ENCODE peak calls at places on chromosomes 13 and 19, in five cellular contexts. One of them, this sample, is unnamed.
A peak's percentile ranks its signal among the peaks of the same experiment; 100 is the strongest.

GRCh38 chr19:50844296-50844935 is 10.3 kb upstream of the KLK3 start:
- DNase-seq in lung microvascular endothelial cell: no peak
- DNase-seq in B cell: no peak
- DNase-seq in substantia nigra: no peak
- DNase-seq in right cardiac atrium: no peak
- DNase-seq in this sample: no peak

GRCh38 chr19:14089412-14089661 is 1.2 kb downstream of the SAMD1 start:
- DNase-seq in lung microvascular endothelial cell: peak; percentile 41
- DNase-seq in B cell: no peak
- DNase-seq in substantia nigra: no peak
- DNase-seq in right cardiac atrium: no peak
- DNase-seq in this sample: peak; percentile 64

GRCh38 chr19:48872884-48873475 is 759 bp downstream of the PPP1R15A start:
- DNase-seq in lung microvascular endothelial cell: peak; percentile 96
- DNase-seq in B cell: peak; percentile 74
- DNase-seq in substantia nigra: no peak
- DNase-seq in right cardiac atrium: peak; percentile 89
- DNase-seq in this sample: peak; percentile 94

GRCh38 chr13:70960841-70961443 is 852.7 kb upstream of the KLHL1 start:
- DNase-seq in lung microvascular endothelial cell: peak; percentile 29
- DNase-seq in B cell: no peak
- DNase-seq in substantia nigra: no peak
- DNase-seq in right cardiac atrium: no peak
- DNase-seq in this sample: peak; percentile 5

GRCh38 chr13:108508263-108508662 is 121.1 kb upstream of the MYO16 start:
- DNase-seq in lung microvascular endothelial cell: no peak
- DNase-seq in B cell: no peak
- DNase-seq in substantia nigra: no peak
- DNase-seq in right cardiac atrium: no peak
- DNase-seq in this sample: no peak

GRCh38 chr13:33711441-33711840 is 106.5 kb upstream of the RFC3 start:
- DNase-seq in lung microvascular endothelial cell: no peak
- DNase-seq in B cell: no peak
- DNase-seq in substantia nigra: no peak
- DNase-seq in right cardiac atrium: no peak
- DNase-seq in this sample: no peak

GRCh38 chr13:49865174-49865573 is 71.0 kb downstream of the SPRYD7 start:
- DNase-seq in lung microvascular endothelial cell: no peak
- DNase-seq in B cell: no peak
- DNase-seq in substantia nigra: no peak
- DNase-seq in right cardiac atrium: no peak
- DNase-seq in this sample: no peak

GRCh38 chr13:107006646-107007045 is 438.7 kb upstream of the ARGLU1 start:
- DNase-seq in lung microvascular endothelial cell: no peak
- DNase-seq in B cell: no peak
- DNase-seq in substantia nigra: no peak
- DNase-seq in right cardiac atrium: no peak
- DNase-seq in this sample: no peak

GRCh38 chr13:97401421-97401820 is 32.5 kb upstream of the RAP2A start:
- DNase-seq in lung microvascular endothelial cell: no peak
- DNase-seq in B cell: no peak
- DNase-seq in substantia nigra: no peak
- DNase-seq in right cardiac atrium: no peak
- DNase-seq in this sample: no peak

GRCh38 chr19:45087531-45087930 is 5.4 kb upstream of the PPP1R37 start:
- DNase-seq in lung microvascular endothelial cell: no peak
- DNase-seq in B cell: peak; percentile 17
- DNase-seq in substantia nigra: no peak
- DNase-seq in right cardiac atrium: no peak
- DNase-seq in this sample: no peak

GRCh38 chr19:54178581-54179261 is 5.8 kb upstream of the TMC4 start:
- DNase-seq in lung microvascular endothelial cell: no peak
- DNase-seq in B cell: peak; percentile 56
- DNase-seq in substantia nigra: no peak
- DNase-seq in right cardiac atrium: no peak
- DNase-seq in this sample: no peak

GRCh38 chr19:57262044-57262443 is 18.2 kb upstream of the ZNF460 start:
- DNase-seq in lung microvascular endothelial cell: no peak
- DNase-seq in B cell: no peak
- DNase-seq in substantia nigra: no peak
- DNase-seq in right cardiac atrium: no peak
- DNase-seq in this sample: no peak

GRCh38 chr13:40206241-40207109 is 460.0 kb downstream of the FOXO1 start:
- DNase-seq in lung microvascular endothelial cell: peak; percentile 87
- DNase-seq in B cell: peak; percentile 39
- DNase-seq in substantia nigra: no peak
- DNase-seq in right cardiac atrium: no peak
- DNase-seq in this sample: peak; percentile 63

GRCh38 chr19:35038623-35039512 is 2.7 kb upstream of the HPN start:
- DNase-seq in lung microvascular endothelial cell: peak; percentile 50
- DNase-seq in B cell: peak; percentile 73
- DNase-seq in substantia nigra: no peak
- DNase-seq in right cardiac atrium: no peak
- DNase-seq in this sample: no peak

GRCh38 chr19:33468361-33469170 is 53.0 kb downstream of the PEPD start:
- DNase-seq in lung microvascular endothelial cell: no peak
- DNase-seq in B cell: no peak
- DNase-seq in substantia nigra: no peak
- DNase-seq in right cardiac atrium: no peak
- DNase-seq in this sample: no peak

GRCh38 chr19:45294291-45295029 is 28.2 kb downstream of the CKM start:
- DNase-seq in lung microvascular endothelial cell: no peak
- DNase-seq in B cell: no peak
- DNase-seq in substantia nigra: peak; percentile 3
- DNase-seq in right cardiac atrium: peak; percentile 56
- DNase-seq in this sample: no peak

GRCh38 chr13:114044486-114044885 is 70.6 kb upstream of the C13orf46 start:
- DNase-seq in lung microvascular endothelial cell: no peak
- DNase-seq in B cell: no peak
- DNase-seq in substantia nigra: no peak
- DNase-seq in right cardiac atrium: no peak
- DNase-seq in this sample: no peak

GRCh38 chr13:106424805-106425204 is 110.7 kb downstream of the EFNB2 start:
- DNase-seq in lung microvascular endothelial cell: no peak
- DNase-seq in B cell: no peak
- DNase-seq in substantia nigra: no peak
- DNase-seq in right cardiac atrium: no peak
- DNase-seq in this sample: no peak